ENCODE peak calls at places on chromosomes 4 and X, in four cellular contexts. F is vagina, L is HL-60, P is dorsolateral prefrontal cortex. I is an unnamed sample.

GRCh38 chr4:54067163-54067562 is 2.8 kb upstream of the CHIC2 start:
- DNase-seq in F (no peak), L (no peak), P (no peak), I (no peak)

GRCh38 chr4:72701987-72702819 is 133.2 kb upstream of the ADAMTS3 start:
- DNase-seq in F (no peak), L (peak), P (no peak), I (no peak)

GRCh38 chrX:22575161-22575845 is 302.6 kb downstream of the CBLL2 start:
- DNase-seq in F (no peak), L (no peak), P (no peak), I (no peak)

GRCh38 chr4:8817813-8818062 is 53.9 kb downstream of the HMX1 start:
- DNase-seq in F (no peak), L (no peak), P (no peak), I (no peak)

GRCh38 chr4:84470204-84470785 is 28.8 kb downstream of the NKX6-1 start:
- DNase-seq in F (no peak), L (no peak), P (no peak), I (no peak)

GRCh38 chrX:85573801-85574200 is 194.3 kb upstream of the POF1B start:
- DNase-seq in F (no peak), L (no peak), P (no peak), I (no peak)

GRCh38 chr4:102324725-102325124 is 20.6 kb downstream of the SLC39A8 start:
- DNase-seq in F (no peak), L (no peak), P (no peak), I (no peak)

GRCh38 chr4:87973283-87974169 is 2.0 kb upstream of the SPP1 start:
- DNase-seq in F (no peak), L (no peak), P (peak), I (no peak)

GRCh38 chrX:115372026-115372610 is 82.6 kb downstream of the LUZP4 start:
- DNase-seq in F (no peak), L (no peak), P (no peak), I (no peak)

GRCh38 chr4:121829511-121829910 is 5.8 kb upstream of the CCNA2 start:
- DNase-seq in F (no peak), L (no peak), P (no peak), I (no peak)

GRCh38 chr4:154534296-154534695 is 15.9 kb downstream of the PLRG1 start:
- DNase-seq in F (no peak), L (no peak), P (no peak), I (no peak)

GRCh38 chr4:153655928-153656327 is 28.2 kb upstream of the TLR2 start:
- DNase-seq in F (no peak), L (peak), P (no peak), I (peak)

GRCh38 chr4:95165926-95166524 is 382.7 kb downstream of the UNC5C start:
- DNase-seq in F (no peak), L (peak), P (no peak), I (no peak)

GRCh38 chrX:18464500-18464899 is 39.1 kb downstream of the CDKL5 start:
- DNase-seq in F (no peak), L (no peak), P (no peak), I (no peak)

GRCh38 chr4:52051615-52052474 is 741 bp downstream of the SPATA18 start:
- DNase-seq in F (no peak), L (peak), P (peak), I (no peak)

GRCh38 chr4:926538-926937 is 5.6 kb downstream of the GAK start:
- DNase-seq in F (no peak), L (no peak), P (peak), I (no peak)

GRCh38 chr4:108877821-108878220 is 115.0 kb upstream of the ETNPPL start:
- DNase-seq in F (no peak), L (no peak), P (no peak), I (no peak)

GRCh38 chr4:8594097-8595038 is 1.8 kb downstream of the CPZ start:
- DNase-seq in F (no peak), L (peak), P (peak), I (no peak)

GRCh38 chr4:48557478-48557877 is 67.4 kb downstream of the ZAR1 start:
- DNase-seq in F (no peak), L (no peak), P (no peak), I (no peak)

GRCh38 chr4:177091515-177091914 is 218.2 kb upstream of the NEIL3 start:
- DNase-seq in F (no peak), L (no peak), P (no peak), I (no peak)

GRCh38 chr4:20544645-20545044 is 155.6 kb upstream of the PACRGL start:
- DNase-seq in F (no peak), L (no peak), P (no peak), I (no peak)

GRCh38 chr4:57614533-57614932 is 504.3 kb upstream of the IGFBP7 start:
- DNase-seq in F (no peak), L (no peak), P (no peak), I (no peak)

GRCh38 chrX:103734125-103734760 is 23.5 kb downstream of the TMEM31 start:
- DNase-seq in F (no peak), L (no peak), P (no peak), I (no peak)

GRCh38 chr4:10596586-10597285 is 87.8 kb downstream of the CLNK start:
- DNase-seq in F (no peak), L (no peak), P (no peak), I (no peak)

GRCh38 chr4:52950226-52950625 is 88.1 kb downstream of the RASL11B start:
- DNase-seq in F (no peak), L (no peak), P (no peak), I (no peak)

GRCh38 chr4:152970102-152970820 is 34.1 kb downstream of the FHDC1 start:
- DNase-seq in F (peak), L (no peak), P (no peak), I (no peak)

GRCh38 chr4:2798399-2799301 is 5.8 kb downstream of the SH3BP2 start:
- DNase-seq in F (no peak), L (no peak), P (no peak), I (peak)

DNA sequence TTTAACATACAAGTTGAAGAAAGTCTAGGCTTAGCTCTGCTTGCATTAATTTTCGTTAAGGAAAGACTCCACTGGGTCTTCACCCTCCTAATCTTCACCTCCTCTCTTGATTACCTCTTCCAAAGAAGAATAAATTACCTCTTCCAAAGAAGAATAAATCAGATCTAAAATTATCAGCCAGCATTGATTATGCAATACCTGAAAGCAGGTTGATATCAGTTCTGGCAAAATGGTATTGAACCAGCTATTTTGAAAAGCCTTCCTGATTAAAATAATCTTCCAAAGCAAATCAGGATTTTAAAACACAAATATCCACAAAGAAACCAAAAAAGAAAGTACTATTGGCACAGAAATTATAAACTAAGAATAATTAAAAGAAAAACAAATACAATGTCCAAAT is 36.9 kb downstream of the CDKL2 start:
- DNase-seq in F (no peak), L (no peak), P (no peak), I (no peak)
- TF ChIP-seq CTCF in F (no peak), L (no peak), P (no peak), I (no peak)

DNA sequence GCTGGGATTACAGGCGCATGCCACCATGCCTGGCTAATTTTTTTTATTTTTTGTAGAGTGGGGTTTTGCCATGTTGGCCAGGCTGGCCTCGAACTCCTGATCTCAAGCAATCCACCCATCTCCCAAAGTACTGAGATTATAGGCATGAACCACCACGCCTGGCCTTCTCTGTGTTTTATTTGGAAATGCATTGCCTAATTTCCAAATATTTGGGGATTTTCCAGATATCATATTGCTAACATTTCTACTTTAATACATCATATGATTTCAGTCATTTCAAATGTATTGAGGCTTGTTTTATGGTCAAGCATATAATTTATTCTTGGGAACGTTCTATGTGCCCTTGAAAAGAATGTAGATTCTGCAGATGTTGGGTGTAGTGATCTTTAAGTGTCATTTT is 38.8 kb downstream of the FGF2 start:
- DNase-seq in F (no peak), L (no peak), P (no peak), I (no peak)
- TF ChIP-seq CTCF in F (no peak), L (no peak), P (no peak), I (no peak)

DNA sequence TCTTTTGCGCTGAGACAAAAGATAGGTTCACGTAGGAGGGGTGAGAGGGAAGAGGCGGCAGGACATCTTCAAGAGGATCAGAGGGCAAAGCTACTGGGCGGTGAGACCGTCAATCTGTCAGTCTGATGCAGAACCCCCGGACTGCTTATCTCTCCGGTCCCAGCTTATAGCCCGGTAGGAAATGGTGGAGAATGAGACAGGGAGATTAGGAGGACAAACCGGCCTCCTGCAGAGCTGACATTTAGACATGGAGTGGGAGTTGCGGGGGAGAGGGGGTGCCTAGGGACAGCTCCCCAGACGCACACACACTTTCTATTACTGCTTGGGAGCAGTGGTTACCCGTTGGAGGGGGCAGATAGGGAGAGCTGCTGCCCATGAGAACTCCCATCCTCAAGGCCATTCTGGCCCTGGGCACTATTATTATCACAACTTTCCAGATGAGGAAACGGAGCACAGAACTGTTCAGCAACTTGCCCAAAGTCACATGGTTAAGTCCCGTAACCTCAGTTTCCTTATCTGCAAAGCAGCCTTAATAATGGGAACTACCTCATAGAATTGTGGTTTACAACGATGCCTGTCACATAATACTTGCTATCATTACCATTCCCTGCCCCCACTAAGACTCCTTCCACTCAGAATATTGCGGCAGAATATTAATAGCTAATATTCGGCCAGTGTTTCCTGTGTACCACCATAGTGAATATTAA is 1.1 kb upstream of the HDAC6 start:
- DNase-seq in F (no peak), L (no peak), P (no peak), I (no peak)
- TF ChIP-seq CTCF in F (no peak), L (no peak), P (no peak), I (no peak)

GRCh38 chr4:178395798-178396197 is 953.6 kb upstream of the AGA start:
- DNase-seq in F (no peak), L (no peak), P (no peak), I (no peak)
- TF ChIP-seq CTCF in F (no peak), L (no peak), P (no peak), I (no peak)

GRCh38 chr4:158896459-158897238 is 127.8 kb downstream of the FNIP2 start:
- DNase-seq in F (no peak), L (no peak), P (no peak), I (no peak)

GRCh38 chr4:158890294-158890693 is 121.5 kb downstream of the FNIP2 start:
- DNase-seq in F (no peak), L (no peak), P (no peak), I (no peak)

GRCh38 chr4:158891256-158891655 is 122.4 kb downstream of the FNIP2 start:
- DNase-seq in F (no peak), L (no peak), P (no peak), I (no peak)

GRCh38 chr4:158894826-158895225 is 126.0 kb downstream of the FNIP2 start:
- DNase-seq in F (no peak), L (no peak), P (no peak), I (no peak)

DNA sequence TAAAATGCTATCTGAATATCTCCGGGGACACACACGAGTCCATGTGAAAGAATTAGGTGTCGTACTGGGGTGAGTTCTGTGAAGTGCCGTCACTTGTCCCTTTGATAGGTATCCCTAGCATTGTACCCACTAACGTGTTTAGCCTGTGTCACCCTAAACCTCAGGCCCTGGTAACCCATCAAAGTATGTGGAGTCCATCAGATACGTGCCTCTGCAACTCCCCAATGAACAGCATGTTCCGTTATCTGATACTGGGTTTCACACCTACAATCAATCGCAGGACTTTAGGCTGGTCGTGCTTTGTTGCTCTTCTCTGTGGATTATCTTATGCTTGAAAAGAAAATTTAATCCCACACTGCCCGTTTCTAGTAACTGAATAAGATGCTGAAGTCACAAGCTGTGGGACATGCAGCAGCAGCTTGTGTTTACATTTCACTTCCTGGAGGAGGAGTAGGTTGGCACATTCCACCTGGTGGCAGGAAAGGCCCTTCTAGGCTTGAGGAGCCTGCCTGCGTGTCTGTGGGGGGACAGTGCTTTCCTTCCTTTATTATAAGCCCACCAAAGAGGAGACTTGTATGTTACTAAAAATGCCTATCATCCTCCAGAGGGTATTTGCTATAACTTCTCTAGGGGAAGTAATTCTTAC is 127.1 kb downstream of the FNIP2 start:
- DNase-seq in F (no peak), L (no peak), P (no peak), I (no peak)
- TF ChIP-seq CTCF in F (no peak), L (no peak), P (no peak), I (no peak)

DNA sequence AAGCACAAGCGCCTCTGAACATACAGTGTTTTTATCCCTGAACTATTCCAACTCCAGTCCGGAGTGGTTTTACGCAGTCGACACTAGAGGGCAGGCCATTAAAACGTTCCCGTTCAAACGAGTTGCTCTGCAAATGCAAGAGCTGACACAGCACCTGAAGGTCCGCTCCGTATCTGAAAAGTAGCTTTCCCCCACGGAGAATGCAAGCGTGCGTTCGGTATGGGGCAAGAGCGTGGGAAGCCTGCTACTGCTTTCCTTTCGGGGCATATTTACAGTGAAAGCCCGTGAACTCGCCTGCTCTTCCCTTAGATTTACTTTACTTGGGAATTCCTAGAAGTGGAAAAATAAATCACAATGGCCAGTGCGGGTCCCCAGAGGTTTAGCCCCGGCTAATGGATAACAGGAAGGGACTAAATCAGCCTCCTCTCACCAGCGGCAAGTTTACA is 190.8 kb downstream of the TSPAN5 start:
- DNase-seq in F (no peak), L (peak), P (peak), I (peak)
- TF ChIP-seq CTCF in F (peak), L (peak), P (peak), I (peak)

I was measured in CD14-positive monocyte.